ENCODE peak calls at places on chromosome 14, in seven cellular contexts. O is astrocyte of the spinal cord; V is memory B cell; B is amygdala; U is stimulated activated CD8-positive, alpha-beta memory T cell treated with anti-CD3 and anti-CD28 coated beads, Interleukin-12 subunit alpha, Interleukin-12 subunit beta, amount 100 ng/mL, for 4 hours; W is foreskin keratinocyte; I is AG08395. H is an unnamed sample.

GRCh38 chr14:37598085-37598972 is 2.9 kb downstream of the TTC6 start:
- DNase-seq in B (no peak), I (no peak), V (no peak), O (no peak), W (no peak), U (no peak), H (no peak)

GRCh38 chr14:68976160-68977067 is 2.7 kb downstream of the ACTN1 start:
- DNase-seq in W (no peak), O (no peak), I (peak), B (no peak), U (no peak), V (no peak), H (no peak)

GRCh38 chr14:60514378-60515243 is 5.7 kb downstream of the SIX6 start:
- DNase-seq in I (no peak), W (no peak), U (no peak), B (no peak), V (no peak), O (no peak), H (peak)

GRCh38 chr14:72401632-72402428 is 469.6 kb downstream of the RGS6 start:
- DNase-seq in B (no peak), I (no peak), W (no peak), V (no peak), U (no peak), O (no peak), H (no peak)

GRCh38 chr14:49879683-49880204 is 13.1 kb upstream of the ARF6 start:
- DNase-seq in I (peak), W (peak), V (peak), U (peak), O (peak), B (no peak), H (peak)

GRCh38 chr14:33026850-33027420 is 88.3 kb downstream of the NPAS3 start:
- DNase-seq in B (peak), W (no peak), V (no peak), O (peak), I (peak), U (no peak), H (no peak)

GRCh38 chr14:67191768-67192290 is 2.6 kb downstream of the GARIN2 start:
- DNase-seq in O (peak), V (no peak), I (no peak), B (no peak), W (no peak), U (no peak), H (no peak)

GRCh38 chr14:65349100-65349499 is 63.4 kb upstream of the FUT8 start:
- DNase-seq in I (no peak), U (no peak), V (no peak), O (no peak), W (no peak), B (no peak), H (no peak)

GRCh38 chr14:103716091-103716801 is 636 bp downstream of the ZFYVE21 start:
- DNase-seq in U (no peak), W (no peak), I (peak), O (no peak), B (no peak), V (no peak), H (peak)

GRCh38 chr14:60064491-60065072 is 27.1 kb upstream of the PCNX4 start:
- DNase-seq in I (peak), O (peak), V (peak), U (no peak), B (no peak), W (no peak), H (no peak)

H was measured in stimulated activated naive CD8-positive, alpha-beta T cell treated with anti-CD3 and anti-CD28 coated beads, Interleukin-15, Interleukin-2, amounts not matched to agents 100 U/mL and 50 U/mL, for 24 hours.